ENCODE peak calls at places on chromosomes 4 and X, in eight cellular contexts. E is Kasumi-1; T is fibroblast of lung; L is foreskin fibroblast; C is kidney tubule cell; G is esophagus squamous epithelium; X is stimulated activated CD4-positive, alpha-beta T cell treated with anti-CD3 and anti-CD28 coated beads, Interleukin-4, amount 100 ng/mL, for 24 hours; D is amniotic stem cell. Y is an unnamed sample.

GRCh38 chrX:46961574-46962279 is 49.5 kb downstream of the JADE3 start:
- DNase-seq in E (no peak), T (no peak), L (no peak), C (no peak), G (no peak), X (no peak), D (no peak), Y (no peak)

GRCh38 chrX:338836-339400 is 20.3 kb upstream of the GTPBP6 start:
- DNase-seq in E (no peak), T (no peak), L (no peak), C (no peak), G (no peak), X (no peak), D (no peak), Y (no peak)

GRCh38 chr4:143282170-143282760 is 54.4 kb upstream of the GAB1 start:
- DNase-seq in E (no peak), T (peak), L (peak), C (no peak), G (no peak), X (no peak), D (no peak), Y (peak)

GRCh38 chrX:20863649-20864048 is 510.6 kb upstream of the CNKSR2 start:
- DNase-seq in E (no peak), T (no peak), L (no peak), C (no peak), G (no peak), X (no peak), D (no peak), Y (no peak)

GRCh38 chrX:13197961-13198761 is 121.7 kb downstream of the ATXN3L start:
- DNase-seq in E (no peak), T (no peak), L (no peak), C (no peak), G (no peak), X (no peak), D (no peak), Y (no peak)

GRCh38 chr4:8316911-8317351 is 47.4 kb downstream of the HTRA3 start:
- DNase-seq in E (no peak), T (no peak), L (no peak), C (no peak), G (no peak), X (no peak), D (no peak), Y (no peak)

GRCh38 chrX:6151971-6152370 is 76.7 kb downstream of the NLGN4X start:
- DNase-seq in E (no peak), T (no peak), L (peak), C (no peak), G (no peak), X (no peak), D (no peak), Y (peak)

GRCh38 chr4:8117278-8117682 is 41.3 kb downstream of the ABLIM2 start:
- DNase-seq in E (no peak), T (peak), L (no peak), C (peak), G (no peak), X (peak), D (no peak), Y (no peak)

GRCh38 chrX:21926527-21927278 is 13.8 kb upstream of the SMS start:
- DNase-seq in E (no peak), T (peak), L (peak), C (peak), G (no peak), X (no peak), D (peak), Y (peak)

GRCh38 chr4:16661813-16662212 is 236.6 kb downstream of the LDB2 start:
- DNase-seq in E (no peak), T (no peak), L (no peak), C (peak), G (no peak), X (no peak), D (no peak), Y (no peak)

GRCh38 chr4:95204873-95205272 is 343.9 kb downstream of the UNC5C start:
- DNase-seq in E (peak), T (no peak), L (no peak), C (no peak), G (no peak), X (no peak), D (no peak), Y (no peak)

GRCh38 chr4:105457997-105458396 is 15.9 kb downstream of the PPA2 start:
- DNase-seq in E (no peak), T (peak), L (peak), C (no peak), G (no peak), X (no peak), D (no peak), Y (no peak)

GRCh38 chr4:3340703-3341088 is 47.9 kb downstream of the RGS12 start:
- DNase-seq in E (no peak), T (no peak), L (no peak), C (no peak), G (no peak), X (no peak), D (no peak), Y (no peak)

GRCh38 chrX:39609941-39610340 is 487.8 kb downstream of the BCOR start:
- DNase-seq in E (no peak), T (peak), L (no peak), C (no peak), G (no peak), X (no peak), D (no peak), Y (no peak)

GRCh38 chr4:499563-499962 is 553 bp downstream of the PIGG start:
- DNase-seq in E (no peak), T (no peak), L (no peak), C (peak), G (no peak), X (no peak), D (no peak), Y (no peak)

GRCh38 chr4:10342866-10343265 is 114.4 kb downstream of the ZNF518B start:
- DNase-seq in E (no peak), T (no peak), L (no peak), C (no peak), G (no peak), X (no peak), D (no peak), Y (no peak)

GRCh38 chr4:153038493-153039311 is 102.6 kb downstream of the FHDC1 start:
- DNase-seq in E (no peak), T (no peak), L (no peak), C (peak), G (no peak), X (no peak), D (no peak), Y (no peak)

GRCh38 chr4:51931461-51931860 is 88.5 kb downstream of the DCUN1D4 start:
- DNase-seq in E (no peak), T (no peak), L (no peak), C (no peak), G (no peak), X (no peak), D (no peak), Y (no peak)

GRCh38 chrX:6238576-6238975 is 9.9 kb upstream of the NLGN4X start:
- DNase-seq in E (no peak), T (no peak), L (peak), C (no peak), G (no peak), X (no peak), D (no peak), Y (no peak)

GRCh38 chr4:168981460-168981859 is 28.6 kb downstream of the CBR4 start:
- DNase-seq in E (no peak), T (peak), L (peak), C (no peak), G (no peak), X (no peak), D (no peak), Y (no peak)

GRCh38 chr4:177596035-177596434 is 153.8 kb upstream of the AGA start:
- DNase-seq in E (peak), T (peak), L (peak), C (peak), G (no peak), X (peak), D (peak), Y (no peak)

GRCh38 chr4:67896421-67897065 is 12.7 kb upstream of the TMPRSS11D start:
- DNase-seq in E (no peak), T (no peak), L (no peak), C (no peak), G (no peak), X (no peak), D (no peak), Y (no peak)

GRCh38 chr4:6028168-6028567 is 9.9 kb upstream of the C4orf50 start:
- DNase-seq in E (no peak), T (no peak), L (no peak), C (no peak), G (no peak), X (no peak), D (no peak), Y (no peak)